ENCODE peak calls at places on chromosomes 5 and 9, in seven cellular contexts. D is A549, M is heart left ventricle, G is OCI-LY7, E is PC-3, P is sigmoid colon, V is MM.1S. Q is an unnamed sample. For H3K4me1, the result is how much of the 10 kb centered on the place peaks cover.

GRCh38 chr5:171745602-171746001 is 40.0 kb upstream of the SMIM23 start:
- DNase-seq in P (no peak), M (no peak), G (no peak), V (no peak), E (no peak), D (no peak), Q (no peak)

GRCh38 chr5:44860267-44860666 is 51.5 kb downstream of the MRPS30 start:
- DNase-seq in P (no peak), V (no peak), M (no peak), D (no peak), G (no peak), E (no peak), Q (no peak)

GRCh38 chr5:74394924-74395880 is 245.3 kb downstream of the ENC1 start:
- DNase-seq in D (no peak), M (no peak), G (peak), P (no peak), V (peak), E (peak), Q (no peak)

GRCh38 chr5:100406640-100407039 is 128.5 kb upstream of the FAM174A start:
- DNase-seq in D (no peak), P (no peak), V (no peak), G (no peak), M (no peak), E (peak), Q (no peak)

GRCh38 chr9:93134740-93135444 is 841 bp upstream of the NINJ1 start:
- DNase-seq in M (no peak), P (peak), V (no peak), D (no peak), G (no peak), E (no peak), Q (no peak)

GRCh38 chr9:124665391-124666058 is 105.6 kb downstream of the NR6A1 start:
- DNase-seq in D (peak), G (no peak), P (no peak), E (peak), M (no peak), V (no peak), Q (no peak)

GRCh38 chr9:135275163-135275925 is 187.9 kb downstream of the OLFM1 start:
- DNase-seq in V (no peak), G (no peak), D (no peak), E (no peak), P (no peak), M (no peak), Q (peak)

GRCh38 chr5:145568581-145568980 is 266.6 kb downstream of the PRELID2 start:
- DNase-seq in V (no peak), D (no peak), E (peak), P (no peak), M (no peak), G (no peak), Q (no peak)

GRCh38 chr5:121019734-121020133 is 555.6 kb downstream of the PRR16 start:
- DNase-seq in E (no peak), M (no peak), V (no peak), D (no peak), P (no peak), G (no peak), Q (no peak)

GRCh38 chr5:149060325-149060724 is 2.5 kb downstream of the SH3TC2 start:
- DNase-seq in G (no peak), E (peak), P (no peak), V (no peak), M (peak), D (no peak), Q (no peak)

GRCh38 chr5:139058121-139058520 is 140.0 kb downstream of the SIL1 start:
- DNase-seq in G (no peak), D (no peak), M (no peak), P (no peak), V (no peak), E (no peak), Q (no peak)

GRCh38 chr9:16753256-16753655 is 117.2 kb downstream of the BNC2 start:
- DNase-seq in M (no peak), D (no peak), V (no peak), G (no peak), E (no peak), P (no peak), Q (no peak)

DNA sequence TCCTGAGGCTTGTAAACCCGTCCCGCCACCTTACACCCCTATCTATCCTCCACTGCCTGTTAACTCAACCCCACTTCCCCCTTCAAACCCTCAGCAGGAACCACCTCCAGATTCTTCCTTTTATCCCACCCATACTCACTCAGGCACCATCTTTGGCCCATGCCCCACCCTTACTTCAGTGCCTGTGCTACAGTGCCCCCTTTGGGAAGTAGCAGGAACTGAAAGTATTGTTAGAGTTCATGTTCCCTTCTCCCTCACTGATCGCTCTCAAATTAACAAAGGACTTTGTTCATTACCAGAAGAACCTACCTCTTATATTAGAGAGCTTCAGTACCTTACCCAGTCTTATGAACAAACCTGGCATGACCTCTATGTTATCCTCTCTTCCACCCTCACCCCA is 92.2 kb upstream of the MOCS2 start:
- DNase-seq in D (peak), P (no peak), V (no peak), M (no peak), G (peak), E (no peak), Q (no peak)
- TF ChIP-seq CTCF in D (no peak), P (no peak), V (no peak), M (no peak), G (peak), E (no peak), Q (no peak)

GRCh38 chr5:125868035-125868434 is 555.2 kb upstream of the GRAMD2B start:
- DNase-seq in V (no peak), D (no peak), M (no peak), P (no peak), G (no peak), E (no peak), Q (no peak)
- H3K27ac ChIP-seq in V (no peak), D (no peak), M (no peak), P (no peak), G (no peak), E (no peak), Q (no peak)

GRCh38 chr9:107735821-107736220 is 246.3 kb upstream of the KLF4 start:
- DNase-seq in E (peak), D (no peak), V (no peak), M (no peak), P (no peak), G (no peak), Q (no peak)
- H3K4me1 ChIP-seq in E (half or more), D (under half), V (under half), M (under half), P (under half), G (under half), Q (under half)

DNA sequence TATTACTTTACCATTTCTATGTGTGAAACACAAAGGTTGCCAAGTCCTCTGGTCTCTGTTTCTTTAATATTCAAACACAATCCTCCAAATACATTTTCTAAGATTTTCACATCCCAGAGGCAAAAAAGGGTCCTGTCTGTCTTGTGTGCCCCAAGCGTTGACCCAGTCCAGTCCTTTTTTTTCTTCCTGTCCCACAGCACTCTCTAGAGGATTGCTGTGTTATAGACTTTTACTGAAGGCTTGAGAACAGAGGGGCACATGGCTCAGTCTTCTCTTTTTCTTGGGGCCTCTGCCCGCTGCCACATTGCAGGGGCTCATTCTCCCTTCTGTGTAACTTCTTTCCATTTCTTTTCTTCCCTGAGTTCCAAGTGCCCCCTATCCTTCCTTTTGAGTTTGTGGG is 78.6 kb upstream of the SLC28A3 start:
- DNase-seq in G (no peak), M (no peak), P (no peak), E (no peak), V (no peak), D (no peak), Q (no peak)
- TF ChIP-seq CTCF in G (peak), M (no peak), P (no peak), E (peak), V (no peak), D (no peak), Q (no peak)

DNA sequence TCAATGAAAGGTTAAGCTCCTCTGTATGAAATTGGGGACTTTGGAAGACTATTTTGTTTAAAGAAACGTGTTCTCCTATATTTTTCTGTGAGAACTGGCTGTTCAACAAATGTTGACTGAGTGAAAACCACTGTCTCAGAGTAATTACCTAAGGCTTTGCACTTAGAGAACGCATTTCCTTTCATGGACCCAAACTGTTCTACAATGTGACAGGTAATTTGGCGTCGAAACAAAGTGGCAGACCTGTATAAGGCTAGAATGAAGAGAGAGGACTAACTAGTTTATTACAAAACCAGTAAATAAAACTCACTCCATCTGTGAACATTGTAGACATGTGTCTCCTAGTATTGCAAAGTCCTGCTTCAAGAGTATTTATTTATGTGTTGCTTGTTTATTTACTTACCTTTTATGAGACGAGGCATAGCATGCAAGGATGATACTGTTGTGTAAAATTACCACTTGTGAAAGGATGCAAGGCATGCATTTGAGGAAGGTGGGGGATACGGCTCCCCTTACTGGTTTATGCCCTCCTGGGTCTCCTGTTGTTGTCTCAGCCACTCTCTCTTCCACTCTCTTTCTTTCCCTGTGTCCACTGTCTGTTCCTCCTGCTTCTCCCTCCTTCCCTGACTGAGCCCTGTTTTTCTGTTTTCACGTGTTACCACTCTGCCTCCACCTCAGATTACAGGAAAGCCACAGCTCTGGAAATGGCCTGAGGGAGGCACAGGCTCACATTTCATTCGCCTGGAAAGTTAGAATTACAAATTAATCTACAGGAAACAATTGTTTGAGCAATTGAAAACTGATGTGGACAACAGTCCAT is 444.0 kb upstream of the ZNF608 start:
- DNase-seq in E (peak), P (no peak), D (no peak), G (no peak), V (no peak), M (no peak), Q (no peak)
- H3K27ac ChIP-seq in E (no peak), P (no peak), D (no peak), G (no peak), V (no peak), M (no peak), Q (no peak)

DNA sequence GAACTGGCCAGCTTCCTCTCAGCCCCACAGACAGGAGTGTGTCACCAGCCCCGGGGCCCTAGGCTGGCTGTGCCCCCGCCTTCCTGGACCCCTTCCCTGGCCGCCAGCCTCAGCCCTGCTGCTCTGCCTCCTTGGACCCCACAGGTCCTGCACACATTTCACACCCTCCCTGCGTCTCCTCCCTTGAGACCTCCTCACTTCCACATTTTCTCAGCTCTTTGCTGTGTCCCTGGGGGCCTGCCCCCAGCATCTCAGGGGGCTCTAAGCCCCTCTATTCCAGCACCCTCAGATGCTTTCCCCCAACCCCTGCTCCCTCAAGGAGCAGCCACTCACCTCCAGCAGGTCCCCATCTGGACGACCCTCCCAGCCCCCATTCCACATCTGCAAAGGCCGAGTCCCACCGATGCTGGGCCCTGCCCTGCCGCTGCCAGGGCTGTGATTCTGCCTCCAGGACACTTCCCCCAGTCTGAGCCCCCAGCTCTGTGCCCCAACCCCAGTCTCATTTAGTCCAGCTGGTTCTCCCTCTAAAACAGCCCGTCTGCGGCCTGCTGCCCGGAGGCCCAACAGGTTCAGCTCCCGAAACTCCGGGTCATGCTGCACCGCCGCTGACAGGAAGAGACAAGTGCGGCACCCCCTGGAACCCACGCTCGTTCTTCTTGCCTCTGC is 4.2 kb downstream of the SLC34A3 start:
- DNase-seq in E (no peak), V (no peak), P (no peak), M (no peak), G (no peak), D (no peak), Q (no peak)
- H3K4me1 ChIP-seq in E (under half), V (under half), P (under half), M (under half), G (under half), D (under half), Q (under half)

DNA sequence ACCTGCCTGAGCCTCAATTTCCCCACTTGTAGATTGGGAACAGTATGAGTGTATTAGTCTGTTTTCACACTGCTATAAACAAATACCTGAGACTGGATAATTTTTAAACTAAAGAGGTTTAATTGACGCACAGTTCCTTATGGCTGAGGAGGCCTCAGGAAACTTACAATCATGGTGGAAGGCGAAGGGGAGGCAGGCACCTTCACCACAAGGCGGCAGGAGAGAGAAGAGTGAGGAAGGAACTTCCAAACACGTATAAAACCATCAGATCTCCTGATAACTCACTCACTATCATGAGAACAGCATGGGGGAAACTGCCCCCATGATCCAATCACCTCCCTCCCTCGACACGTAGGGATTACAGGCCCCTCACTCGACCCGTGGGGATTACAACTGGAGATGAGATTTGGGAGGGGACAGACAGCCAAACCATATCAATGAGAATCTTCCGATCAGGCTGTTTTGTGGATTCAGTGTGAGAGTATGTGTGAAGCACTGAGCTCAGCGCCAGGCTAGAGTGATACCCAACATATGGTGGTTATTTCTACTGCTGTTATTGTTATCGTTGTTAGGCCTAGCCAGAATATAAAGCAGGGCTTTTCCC is 14.6 kb upstream of the LMX1B start:
- DNase-seq in E (no peak), P (no peak), D (no peak), G (no peak), V (no peak), M (no peak), Q (no peak)
- TF ChIP-seq CTCF in E (peak), P (no peak), D (peak), G (no peak), V (peak), M (no peak), Q (no peak)

Q was measured in lower lobe of right lung.